ENCODE peak calls at places on chromosome 9, in five cellular contexts. One of them, this sample, is unnamed.

GRCh38 chr9:118395415-118395814 is 691.2 kb downstream of the TLR4 start:
- DNase-seq in LoVo: no peak
- DNase-seq in MM.1S: peak
- DNase-seq in fibroblast of lung: peak
- DNase-seq in neural crest cell: no peak
- DNase-seq in this sample: no peak

GRCh38 chr9:5622019-5622418 is 6.9 kb upstream of the RIC1 start:
- DNase-seq in MM.1S: no peak
- DNase-seq in neural crest cell: no peak
- DNase-seq in fibroblast of lung: peak
- DNase-seq in LoVo: peak
- DNase-seq in this sample: no peak

GRCh38 chr9:136802321-136802720 is 5.4 kb upstream of the RABL6 start:
- DNase-seq in fibroblast of lung: no peak
- DNase-seq in MM.1S: no peak
- DNase-seq in neural crest cell: no peak
- DNase-seq in LoVo: no peak
- DNase-seq in this sample: no peak

GRCh38 chr9:100082786-100083185 is 16.0 kb downstream of the ERP44 start:
- DNase-seq in fibroblast of lung: peak
- DNase-seq in LoVo: no peak
- DNase-seq in neural crest cell: no peak
- DNase-seq in MM.1S: no peak
- DNase-seq in this sample: no peak

GRCh38 chr9:92071634-92072033 is 43.6 kb downstream of the SPTLC1 start:
- DNase-seq in fibroblast of lung: no peak
- DNase-seq in MM.1S: no peak
- DNase-seq in neural crest cell: no peak
- DNase-seq in LoVo: no peak
- DNase-seq in this sample: no peak

GRCh38 chr9:93128011-93128714 is 5.9 kb downstream of the NINJ1 start:
- DNase-seq in neural crest cell: no peak
- DNase-seq in MM.1S: no peak
- DNase-seq in fibroblast of lung: no peak
- DNase-seq in LoVo: no peak
- DNase-seq in this sample: no peak

GRCh38 chr9:17134396-17134842 is 421 bp upstream of the CNTLN start:
- DNase-seq in fibroblast of lung: peak
- DNase-seq in neural crest cell: no peak
- DNase-seq in MM.1S: no peak
- DNase-seq in LoVo: no peak
- DNase-seq in this sample: peak

GRCh38 chr9:114671605-114672004 is 10.4 kb downstream of the TEX48 start:
- DNase-seq in LoVo: no peak
- DNase-seq in MM.1S: no peak
- DNase-seq in neural crest cell: no peak
- DNase-seq in fibroblast of lung: peak
- DNase-seq in this sample: no peak

GRCh38 chr9:127053057-127053821 is 69.2 kb downstream of the ANGPTL2 start:
- DNase-seq in MM.1S: no peak
- DNase-seq in fibroblast of lung: no peak
- DNase-seq in neural crest cell: no peak
- DNase-seq in LoVo: no peak
- DNase-seq in this sample: no peak

GRCh38 chr9:15612962-15613361 is 60.1 kb downstream of the CCDC171 start:
- DNase-seq in fibroblast of lung: no peak
- DNase-seq in MM.1S: no peak
- DNase-seq in LoVo: no peak
- DNase-seq in neural crest cell: no peak
- DNase-seq in this sample: no peak

GRCh38 chr9:100575765-100576368 is 2.0 kb upstream of the CAVIN4 start:
- DNase-seq in fibroblast of lung: peak
- DNase-seq in MM.1S: no peak
- DNase-seq in neural crest cell: no peak
- DNase-seq in LoVo: no peak
- DNase-seq in this sample: no peak

GRCh38 chr9:35906923-35907699 is 1.1 kb downstream of the HRCT1 start:
- DNase-seq in LoVo: peak
- DNase-seq in MM.1S: no peak
- DNase-seq in fibroblast of lung: peak
- DNase-seq in neural crest cell: no peak
- DNase-seq in this sample: no peak

GRCh38 chr9:109133533-109133932 is 13.8 kb upstream of the TMEM245 start:
- DNase-seq in neural crest cell: no peak
- DNase-seq in MM.1S: no peak
- DNase-seq in fibroblast of lung: no peak
- DNase-seq in LoVo: no peak
- DNase-seq in this sample: no peak

GRCh38 chr9:84919498-84919897 is 250.0 kb downstream of the NTRK2 start:
- DNase-seq in neural crest cell: no peak
- DNase-seq in LoVo: no peak
- DNase-seq in MM.1S: no peak
- DNase-seq in fibroblast of lung: no peak
- DNase-seq in this sample: no peak

This sample was measured in prostate gland.